ENCODE peak calls at places on chromosome 17, in five cellular contexts. Y, O, D, G and X are unnamed samples.

GRCh38 chr17:13550291-13550690 is 51.4 kb downstream of the HS3ST3A1 start:
- DNase-seq in D (no peak), O (no peak), G (no peak), Y (no peak), X (no peak)

GRCh38 chr17:71790791-71791190 is 330.0 kb upstream of the SOX9 start:
- DNase-seq in D (no peak), Y (no peak), G (peak; percentile 59), O (no peak), X (no peak)

GRCh38 chr17:27455914-27456680 is at the start of gene KSR1:
- DNase-seq in G (peak; percentile 67), Y (peak; percentile 80), O (peak; percentile 90), D (peak; percentile 50), X (no peak)

GRCh38 chr17:4018446-4018845 is 54.2 kb upstream of the ATP2A3 start:
- DNase-seq in Y (no peak), G (no peak), O (no peak), D (no peak), X (no peak)

GRCh38 chr17:1037238-1037879 is 40.4 kb downstream of the TIMM22 start:
- DNase-seq in D (no peak), Y (no peak), O (no peak), G (no peak), X (no peak)

GRCh38 chr17:48011405-48012150 is 26.0 kb downstream of the COPZ2 start:
- DNase-seq in Y (peak; percentile 76), O (no peak), D (no peak), G (peak; percentile 18), X (no peak)

GRCh38 chr17:48006936-48007703 is 30.5 kb downstream of the COPZ2 start:
- DNase-seq in G (no peak), D (no peak), O (no peak), Y (no peak), X (no peak)

GRCh38 chr17:35214631-35215273 is 20.6 kb upstream of the SLC35G3 start:
- DNase-seq in D (no peak), Y (no peak), G (no peak), O (no peak), X (no peak)

GRCh38 chr17:37608369-37609169 is 649 bp downstream of the SYNRG start:
- DNase-seq in Y (no peak), G (peak; percentile 15), D (peak; percentile 45), O (no peak), X (no peak)

GRCh38 chr17:2343421-2343820 is 6.1 kb downstream of the SGSM2 start:
- DNase-seq in Y (no peak), G (no peak), O (peak; percentile 35), D (no peak), X (no peak)

GRCh38 chr17:65102235-65102634 is 34.9 kb upstream of the RGS9 start:
- DNase-seq in D (no peak), G (no peak), O (peak; percentile 46), Y (no peak), X (no peak)

GRCh38 chr17:57357392-57357784 is 101.1 kb downstream of the MSI2 start:
- DNase-seq in D (no peak), G (no peak), Y (no peak), O (no peak), X (peak; percentile 39)

GRCh38 chr17:51356084-51356410 is 95.7 kb downstream of the UTP18 start:
- DNase-seq in Y (no peak), O (no peak), G (no peak), D (no peak), X (no peak)

GRCh38 chr17:17905036-17905320 is 67.2 kb downstream of the TOM1L2 start:
- DNase-seq in O (peak; percentile 36), D (no peak), G (no peak), Y (no peak), X (no peak)

GRCh38 chr17:82105417-82105881 is 7.4 kb upstream of the FASN start:
- DNase-seq in O (peak; percentile 64), Y (no peak), G (no peak), D (no peak), X (no peak)

GRCh38 chr17:67491009-67491677 is 114.1 kb downstream of the PITPNC1 start:
- DNase-seq in Y (peak; percentile 94), D (no peak), O (peak; percentile 98), G (peak; percentile 60), X (no peak)

GRCh38 chr17:37774508-37774907 is 29.6 kb upstream of the HNF1B start:
- DNase-seq in G (no peak), O (no peak), D (no peak), Y (no peak), X (no peak)

GRCh38 chr17:76597156-76598003 is 11.7 kb upstream of the ST6GALNAC2 start:
- DNase-seq in Y (no peak), D (no peak), G (peak; percentile 91), O (no peak), X (peak; percentile 98)

GRCh38 chr17:60139438-60140285 is 10.1 kb upstream of the CA4 start:
- DNase-seq in O (peak; percentile 75), D (peak; percentile 2), Y (peak; percentile 11), G (peak; percentile 57), X (no peak)

GRCh38 chr17:58330997-58331814 is 2.6 kb upstream of the TSPOAP1 start:
- DNase-seq in O (no peak), D (no peak), Y (no peak), G (no peak), X (no peak)

GRCh38 chr17:80978499-80979497 is 12.8 kb upstream of the CHMP6 start:
- DNase-seq in O (no peak), Y (peak; percentile 10), G (no peak), D (no peak), X (no peak)

GRCh38 chr17:67477687-67478086 is 100.6 kb downstream of the PITPNC1 start:
- DNase-seq in G (peak; percentile 41), D (no peak), O (no peak), Y (no peak), X (peak; percentile 66)

GRCh38 chr17:17724991-17725852 is 44.0 kb downstream of the RAI1 start:
- DNase-seq in Y (no peak), D (no peak), O (no peak), G (no peak), X (no peak)

GRCh38 chr17:61645898-61646297 is 54.9 kb upstream of the NACA2 start:
- DNase-seq in Y (no peak), G (no peak), D (no peak), O (no peak), X (no peak)

GRCh38 chr17:42289863-42290165 is 1.5 kb downstream of the STAT5A start:
- DNase-seq in G (no peak), O (peak; percentile 62), Y (peak; percentile 2), D (no peak), X (no peak)